ENCODE peak calls at places on chromosomes 7 and 10, in five cellular contexts. G, J, X, L and U are unnamed samples. For H3K4me1, the result is how much of the 10 kb centered on the place peaks cover.

GRCh38 chr10:75038335-75038734 is 73.1 kb upstream of the SAMD8 start:
- DNase-seq in G (no peak), L (no peak), J (no peak), X (no peak), U (no peak)

GRCh38 chr10:14873090-14873760 is 5.4 kb upstream of the SUV39H2 start:
- DNase-seq in G (peak), X (no peak), J (no peak), L (no peak), U (no peak)

GRCh38 chr10:31836569-31837406 is 91.8 kb downstream of the ARHGAP12 start:
- DNase-seq in L (peak), G (peak), J (no peak), X (no peak), U (no peak)

GRCh38 chr7:129835436-129836020 is 117.2 kb downstream of the UBE2H start:
- DNase-seq in L (no peak), J (no peak), G (no peak), X (no peak), U (no peak)

GRCh38 chr7:27922907-27923306 is 182.9 kb downstream of the TAX1BP1 start:
- DNase-seq in X (no peak), L (no peak), G (no peak), J (no peak), U (no peak)

GRCh38 chr10:124698560-124699470 is 45.4 kb downstream of the FAM53B start:
- DNase-seq in L (no peak), J (no peak), X (peak), G (no peak), U (no peak)

GRCh38 chr7:155741061-155741460 is 71.2 kb downstream of the SHH start:
- DNase-seq in G (no peak), J (no peak), L (peak), X (no peak), U (no peak)

GRCh38 chr10:103835121-103836045 is 20.0 kb downstream of the SH3PXD2A start:
- DNase-seq in J (no peak), G (no peak), L (peak), X (peak), U (no peak)

GRCh38 chr7:101618916-101619315 is 10.2 kb downstream of the MYL10 start:
- DNase-seq in J (no peak), L (no peak), X (no peak), G (no peak), U (no peak)

GRCh38 chr10:54487743-54488142 is 313.3 kb downstream of the PCDH15 start:
- DNase-seq in L (no peak), G (no peak), J (no peak), X (no peak), U (no peak)

GRCh38 chr7:41003031-41003925 is 699.6 kb downstream of the INHBA start:
- DNase-seq in G (peak), X (no peak), L (peak), J (peak), U (no peak)

GRCh38 chr10:52353960-52354394 is 39.9 kb downstream of the DKK1 start:
- DNase-seq in J (no peak), X (no peak), G (peak), L (no peak), U (no peak)

DNA sequence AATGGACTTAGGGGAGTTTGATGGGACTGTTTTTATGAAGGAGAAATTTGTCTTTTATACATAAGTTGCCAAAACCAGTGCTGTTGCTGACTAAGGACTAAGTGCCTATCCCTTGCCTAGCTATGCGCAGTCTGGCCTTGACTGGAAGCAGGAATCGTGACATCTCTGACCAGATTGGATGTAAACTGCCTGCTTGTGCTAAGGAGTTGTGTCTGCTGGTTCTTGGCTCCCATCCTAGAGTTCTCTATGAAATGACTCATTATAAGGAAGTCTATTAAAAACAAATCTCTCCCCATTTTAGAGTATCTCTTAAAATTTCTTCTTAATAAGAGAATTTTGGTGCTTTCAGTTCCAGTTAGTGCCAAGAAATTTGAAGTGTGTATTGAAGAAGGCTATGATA is 77.5 kb downstream of the BICC1 start:
- DNase-seq in J (no peak), X (no peak), G (peak), L (no peak), U (no peak)
- H3K4me3 ChIP-seq in J (no peak), X (no peak), G (no peak), L (no peak), U (peak)

DNA sequence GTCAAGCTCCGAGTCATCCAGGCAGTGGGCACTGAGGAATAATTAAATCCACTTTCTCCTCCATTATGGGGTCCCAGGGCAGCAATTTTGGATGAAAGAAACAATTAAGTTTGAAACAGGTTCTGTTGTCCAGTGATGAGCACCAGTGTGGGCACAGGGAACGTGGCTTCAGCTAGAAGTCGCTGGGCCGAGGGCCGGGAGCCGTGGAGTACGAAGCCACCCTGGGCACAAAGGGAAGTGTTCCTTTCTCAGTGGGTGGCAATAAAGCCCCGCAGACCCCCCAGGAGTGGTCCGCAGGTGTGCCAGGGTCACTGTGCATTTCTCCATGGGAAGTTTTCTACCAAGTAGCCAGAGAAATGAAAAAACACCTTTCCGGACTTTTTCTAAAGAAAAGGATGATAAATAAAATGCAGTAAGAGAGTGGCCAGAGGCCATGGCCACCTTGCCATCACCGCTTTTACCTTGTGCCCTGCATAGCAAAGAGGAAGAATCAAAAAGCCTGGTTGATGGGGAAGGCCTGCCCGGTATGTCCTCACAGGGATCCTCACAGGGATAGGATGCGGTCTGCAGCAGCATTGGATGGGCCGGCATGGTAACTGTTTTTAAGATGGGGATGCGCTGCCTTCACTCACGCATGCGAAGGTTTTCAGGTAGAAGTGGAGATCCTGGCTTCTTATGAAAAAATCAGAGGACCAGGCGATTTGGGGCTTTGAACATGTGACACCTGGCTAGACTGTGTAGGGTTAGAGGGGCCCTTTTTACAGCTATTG is 12.3 kb downstream of the PNLIPRP2 start:
- DNase-seq in G (no peak), L (no peak), J (no peak), X (no peak), U (no peak)
- H3K4me1 ChIP-seq in G (under half), L (under half), J (under half), X (under half), U (under half)

DNA sequence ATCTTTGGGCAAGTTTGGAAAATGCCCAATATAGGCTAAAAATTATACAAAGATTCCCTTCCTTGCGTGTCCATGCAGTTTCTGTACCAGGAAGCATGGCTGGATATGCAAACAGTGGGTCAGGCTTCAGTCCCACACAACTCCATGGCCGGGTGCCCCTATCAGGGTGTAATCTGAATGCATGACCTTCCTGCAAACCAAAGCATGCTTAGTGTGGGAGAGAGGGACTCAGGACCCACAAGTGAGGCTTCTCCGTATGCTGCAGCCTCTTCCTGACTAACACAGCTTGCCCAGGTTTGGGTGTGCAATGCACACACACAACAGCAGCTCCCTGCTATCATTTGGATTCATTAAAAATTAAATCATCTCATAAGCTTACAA is 8.5 kb downstream of the AKR1B10 start:
- DNase-seq in G (no peak), J (no peak), X (no peak), L (peak), U (no peak)
- TF ChIP-seq CTCF in G (no peak), J (no peak), X (no peak), L (no peak), U (no peak)

DNA sequence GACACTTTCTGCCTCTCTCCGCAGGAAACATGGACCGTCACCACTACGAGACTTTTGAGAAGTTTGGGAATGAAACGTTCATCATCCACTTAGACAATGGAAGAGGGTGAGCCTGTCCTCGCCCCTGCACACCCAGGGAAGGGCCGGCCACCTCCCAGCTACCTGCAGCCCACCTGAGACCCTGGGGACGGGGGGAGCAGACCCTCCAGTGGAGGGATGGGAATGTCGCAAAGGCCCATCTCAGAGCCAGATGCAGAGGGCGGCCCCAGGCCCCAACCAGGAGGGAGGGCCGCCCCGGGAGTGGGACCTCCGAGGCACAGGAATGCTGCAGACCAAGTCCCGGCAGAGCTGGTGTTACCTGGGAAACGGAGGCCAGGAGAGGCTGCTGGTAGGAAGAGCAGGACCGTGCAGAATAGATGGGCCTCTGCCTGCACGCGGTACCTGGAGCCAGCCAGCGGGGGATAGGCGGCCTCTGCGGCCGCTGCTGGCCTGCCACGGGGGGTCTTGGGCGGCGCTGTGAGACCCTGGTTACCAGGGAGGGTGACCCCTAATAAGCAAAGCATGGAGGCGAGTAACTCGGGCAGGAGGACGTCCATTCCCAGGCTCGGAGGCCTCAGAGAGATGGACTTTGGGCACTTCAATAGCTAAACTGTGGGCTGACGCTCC is 32.9 kb upstream of the FOXL3 start:
- DNase-seq in J (no peak), L (no peak), G (no peak), X (peak), U (no peak)
- H3K4me3 ChIP-seq in J (no peak), L (no peak), G (no peak), X (no peak), U (no peak)

GRCh38 chr10:867807-868206 is 63.7 kb downstream of the LARP4B start:
- DNase-seq in L (no peak), G (no peak), J (no peak), X (no peak), U (no peak)
- H3K4me1 ChIP-seq in L (under half), G (under half), J (under half), X (under half), U (under half)

GRCh38 chr10:72692057-72692891 is at the start of gene MCU:
- DNase-seq in J (peak), L (peak), X (peak), G (peak), U (peak)
- TF ChIP-seq CTCF in J (no peak), L (no peak), X (no peak), G (no peak), U (no peak)